ENCODE peak calls at places on chromosome 1, in four cellular contexts. One of them, this sample, is unnamed. For H3K27me3, the result is how much of the 10 kb centered on the place peaks cover.

GRCh38 chr1:109978761-109979488 is 5.6 kb upstream of the AHCYL1 start:
- DNase-seq in ovary: no peak
- DNase-seq in breast epithelium: no peak
- DNase-seq in fibroblast of lung: no peak
- DNase-seq in this sample: no peak

GRCh38 chr1:85184245-85184644 is 16.6 kb downstream of the SYDE2 start:
- DNase-seq in ovary: no peak
- DNase-seq in breast epithelium: no peak
- DNase-seq in fibroblast of lung: no peak
- DNase-seq in this sample: no peak

GRCh38 chr1:173330149-173330951 is 123.2 kb upstream of the TNFSF4 start:
- DNase-seq in ovary: no peak
- DNase-seq in breast epithelium: no peak
- DNase-seq in fibroblast of lung: peak
- DNase-seq in this sample: peak

GRCh38 chr1:203462878-203463277 is 12.7 kb upstream of the PRELP start:
- DNase-seq in ovary: no peak
- DNase-seq in breast epithelium: no peak
- DNase-seq in fibroblast of lung: peak
- DNase-seq in this sample: no peak

GRCh38 chr1:200154069-200154767 is 126.7 kb downstream of the NR5A2 start:
- DNase-seq in ovary: no peak
- DNase-seq in breast epithelium: no peak
- DNase-seq in fibroblast of lung: peak
- DNase-seq in this sample: no peak

GRCh38 chr1:1990222-1990621 is 13.4 kb downstream of the CFAP74 start:
- DNase-seq in ovary: peak
- DNase-seq in breast epithelium: no peak
- DNase-seq in fibroblast of lung: no peak
- DNase-seq in this sample: no peak

GRCh38 chr1:205750683-205751651 is 985 bp upstream of the NUCKS1 start:
- DNase-seq in ovary: no peak
- DNase-seq in breast epithelium: no peak
- DNase-seq in fibroblast of lung: peak
- DNase-seq in this sample: no peak

GRCh38 chr1:115062542-115063004 is 26.7 kb downstream of the TSPAN2 start:
- DNase-seq in ovary: no peak
- DNase-seq in breast epithelium: no peak
- DNase-seq in fibroblast of lung: peak
- DNase-seq in this sample: peak

GRCh38 chr1:209416009-209416408 is 167.5 kb upstream of the CAMK1G start:
- DNase-seq in ovary: no peak
- DNase-seq in breast epithelium: no peak
- DNase-seq in fibroblast of lung: peak
- DNase-seq in this sample: no peak

DNA sequence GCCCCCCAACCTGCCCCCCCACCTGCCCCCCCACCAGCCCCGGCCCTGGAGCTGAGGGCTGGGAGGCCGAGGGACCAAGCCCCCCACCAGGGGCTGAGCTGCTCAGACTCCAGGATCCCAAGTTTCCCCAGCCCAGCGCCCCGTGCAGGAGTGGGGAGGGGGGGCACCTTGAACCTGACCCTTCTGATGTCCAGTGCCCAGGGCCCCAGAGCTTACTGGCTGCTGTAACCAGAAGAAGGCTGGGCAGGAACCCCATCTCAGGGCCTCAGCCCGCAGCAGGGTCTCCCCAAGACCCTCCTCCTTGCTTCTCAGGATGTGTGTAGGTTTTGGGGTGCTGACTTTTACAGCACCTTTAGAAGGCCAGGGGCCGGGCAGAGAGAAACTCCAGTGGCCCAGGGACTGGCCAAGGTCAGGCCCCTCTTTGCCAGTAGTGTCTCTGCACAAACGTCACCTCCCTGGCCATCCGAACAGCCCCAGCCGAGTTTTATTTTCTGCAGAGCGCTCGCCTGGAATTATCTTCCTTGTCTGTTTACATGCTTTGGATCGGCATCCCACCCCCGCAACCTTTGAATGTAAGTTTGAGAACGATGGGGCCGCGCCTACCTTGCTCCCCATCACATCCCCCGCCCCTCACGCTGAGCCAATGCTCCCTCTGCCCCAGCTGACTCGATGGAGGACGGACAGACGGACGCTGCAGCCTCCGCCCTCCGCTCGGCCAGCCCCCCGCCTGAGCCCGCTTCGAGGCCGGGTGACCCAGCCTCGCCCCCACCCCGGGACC is 70.1 kb upstream of the CASZ1 start:
- DNase-seq in ovary: no peak
- DNase-seq in breast epithelium: no peak
- DNase-seq in fibroblast of lung: peak
- DNase-seq in this sample: no peak
- H3K4me3 ChIP-seq in ovary: peak
- H3K4me3 ChIP-seq in breast epithelium: peak
- H3K4me3 ChIP-seq in fibroblast of lung: peak
- H3K4me3 ChIP-seq in this sample: peak

DNA sequence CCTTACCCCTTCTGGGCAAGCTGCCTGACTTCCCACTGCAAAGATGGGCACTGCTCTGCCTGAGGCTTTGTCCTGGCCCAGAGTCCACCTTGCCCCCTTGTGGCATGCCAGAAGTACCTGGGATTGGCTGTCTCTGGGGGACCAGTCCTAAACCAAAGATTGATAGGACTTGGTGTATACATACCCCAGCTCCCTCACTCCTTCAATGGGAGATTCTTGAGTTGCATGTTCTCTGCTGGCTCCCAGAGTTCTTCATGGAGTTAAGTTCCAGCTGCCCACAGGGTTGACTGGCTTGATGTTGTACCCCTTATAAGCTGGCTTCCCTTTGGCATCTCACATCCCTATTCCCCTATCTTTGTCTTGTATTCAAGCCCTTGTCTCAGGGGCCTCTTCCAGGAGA is 244.8 kb downstream of the GRIK3 start:
- DNase-seq in ovary: no peak
- DNase-seq in breast epithelium: no peak
- DNase-seq in fibroblast of lung: no peak
- DNase-seq in this sample: no peak
- H3K27me3 ChIP-seq in ovary: under half
- H3K27me3 ChIP-seq in breast epithelium: under half
- H3K27me3 ChIP-seq in fibroblast of lung: under half
- H3K27me3 ChIP-seq in this sample: under half

GRCh38 chr1:216945506-216946080 is 222.4 kb upstream of the ESRRG start:
- DNase-seq in ovary: no peak
- DNase-seq in breast epithelium: no peak
- DNase-seq in fibroblast of lung: no peak
- DNase-seq in this sample: no peak

DNA sequence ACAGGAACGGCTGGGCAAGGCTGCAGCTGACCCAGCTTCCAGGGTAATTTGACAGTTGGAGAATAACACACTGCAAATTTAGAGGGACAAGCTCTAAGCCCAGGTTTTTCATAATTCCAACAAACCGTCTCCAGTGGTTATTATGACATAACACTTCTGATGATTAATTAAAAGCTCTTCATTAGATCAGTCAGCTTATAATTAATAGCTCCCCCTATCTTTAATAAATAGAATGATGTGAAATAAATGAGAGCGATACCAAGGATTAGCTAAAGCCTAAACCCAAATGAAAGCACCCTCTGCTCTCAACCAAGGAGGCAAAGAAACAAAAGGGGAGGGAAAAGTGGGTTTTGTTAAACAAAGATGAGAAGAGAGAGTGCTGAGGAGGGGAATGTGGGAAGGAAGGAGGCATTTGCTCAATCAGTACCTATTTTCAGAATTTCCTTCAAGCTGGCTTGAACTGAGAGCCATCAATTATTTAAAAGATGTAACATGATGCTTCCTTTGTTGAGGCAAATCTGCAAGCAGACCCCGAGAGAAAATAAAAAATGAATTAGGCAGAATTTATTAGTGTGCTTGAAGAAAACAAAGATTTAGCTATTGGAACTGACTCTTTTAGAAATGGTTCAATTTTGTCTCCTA is 221.8 kb upstream of the ESRRG start:
- DNase-seq in ovary: no peak
- DNase-seq in breast epithelium: no peak
- DNase-seq in fibroblast of lung: no peak
- DNase-seq in this sample: no peak
- H3K4me3 ChIP-seq in ovary: no peak
- H3K4me3 ChIP-seq in breast epithelium: no peak
- H3K4me3 ChIP-seq in fibroblast of lung: no peak
- H3K4me3 ChIP-seq in this sample: no peak

GRCh38 chr1:47444578-47445465 is 7.0 kb downstream of the FOXD2 start:
- DNase-seq in ovary: no peak
- DNase-seq in breast epithelium: no peak
- DNase-seq in fibroblast of lung: no peak
- DNase-seq in this sample: no peak

GRCh38 chr1:47444317-47444577 is 6.4 kb downstream of the FOXD2 start:
- DNase-seq in ovary: no peak
- DNase-seq in breast epithelium: no peak
- DNase-seq in fibroblast of lung: no peak
- DNase-seq in this sample: no peak

GRCh38 chr1:47442844-47443529 is 5.1 kb downstream of the FOXD2 start:
- DNase-seq in ovary: no peak
- DNase-seq in breast epithelium: no peak
- DNase-seq in fibroblast of lung: no peak
- DNase-seq in this sample: no peak

GRCh38 chr1:47442202-47442601 is 4.4 kb downstream of the FOXD2 start:
- DNase-seq in ovary: no peak
- DNase-seq in breast epithelium: no peak
- DNase-seq in fibroblast of lung: no peak
- DNase-seq in this sample: no peak

DNA sequence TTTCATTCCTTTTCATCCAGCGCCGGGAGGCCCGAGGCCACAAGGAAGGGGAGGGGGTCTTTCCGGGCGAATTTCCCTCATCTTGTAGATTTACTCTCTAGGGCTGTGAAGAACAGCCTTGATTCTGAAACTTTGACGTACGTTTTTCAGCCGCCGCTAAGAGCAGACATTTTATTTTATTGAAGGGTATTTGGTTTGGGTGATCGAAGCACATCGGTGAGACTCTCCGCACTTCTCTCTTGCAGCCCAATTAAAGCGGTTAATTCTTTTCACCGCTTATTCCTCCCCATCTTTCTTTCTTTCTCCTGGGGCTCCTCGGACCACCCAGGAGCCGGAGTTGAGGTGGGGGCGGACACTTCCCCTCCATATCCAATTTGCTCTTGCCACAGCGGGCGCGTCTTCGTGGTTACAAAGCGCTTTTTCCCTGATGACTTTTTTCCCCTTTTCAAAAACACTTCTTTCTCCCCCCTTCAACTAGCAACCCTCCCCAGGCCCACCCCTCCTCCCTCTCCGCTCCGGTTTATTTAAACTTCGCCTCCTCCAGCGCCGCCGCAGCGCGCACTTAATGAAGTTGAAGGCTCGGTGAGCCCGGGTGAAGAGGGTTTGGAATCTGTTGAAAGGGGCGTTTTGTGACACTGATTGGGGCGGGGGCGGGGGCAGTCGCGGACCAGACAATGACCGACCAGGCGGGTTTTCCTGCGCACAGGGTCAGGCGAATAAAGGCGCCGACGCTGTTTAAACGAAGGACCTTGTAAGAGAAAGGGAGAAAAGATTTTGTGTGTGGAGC is 5.9 kb downstream of the FOXD2 start:
- DNase-seq in ovary: no peak
- DNase-seq in breast epithelium: no peak
- DNase-seq in fibroblast of lung: no peak
- DNase-seq in this sample: no peak
- H3K27me3 ChIP-seq in ovary: under half
- H3K27me3 ChIP-seq in breast epithelium: half or more
- H3K27me3 ChIP-seq in fibroblast of lung: under half
- H3K27me3 ChIP-seq in this sample: half or more